ENCODE peak calls at places on chromosome 22, in five cellular contexts. U is RWPE1, P is psoas muscle, B is aorta, H is keratinocyte. T is an unnamed sample.

GRCh38 chr22:48301421-48301820 is 1526.3 kb downstream of the BRD1 start:
- DNase-seq in U (no peak), P (no peak), B (no peak), H (no peak), T (no peak)

GRCh38 chr22:42270178-42270511 is 308 bp downstream of the TCF20 start:
- DNase-seq in U (peak), P (no peak), B (peak), H (no peak), T (no peak)

GRCh38 chr22:19766506-19767426 is 6.2 kb downstream of the TBX1 start:
- DNase-seq in U (peak), P (peak), B (no peak), H (no peak), T (peak)

GRCh38 chr22:37526376-37526775 is 7.2 kb upstream of the CARD10 start:
- DNase-seq in U (no peak), P (no peak), B (no peak), H (peak), T (no peak)

GRCh38 chr22:40263191-40263590 is 83.1 kb upstream of the ADSL start:
- DNase-seq in U (no peak), P (no peak), B (no peak), H (no peak), T (no peak)

GRCh38 chr22:17205432-17205831 is 13.8 kb downstream of the ADA2 start:
- DNase-seq in U (no peak), P (no peak), B (no peak), H (no peak), T (no peak)

GRCh38 chr22:40418366-40419201 is 48.2 kb downstream of the SGSM3 start:
- DNase-seq in U (no peak), P (no peak), B (peak), H (no peak), T (no peak)

GRCh38 chr22:31218565-31219262 is 6.6 kb downstream of the LIMK2 start:
- DNase-seq in U (peak), P (no peak), B (no peak), H (no peak), T (no peak)

GRCh38 chr22:37428649-37429586 is 1.6 kb upstream of the ELFN2 start:
- DNase-seq in U (no peak), P (no peak), B (no peak), H (no peak), T (peak)

GRCh38 chr22:36753120-36753802 is 22.7 kb downstream of the IFT27 start:
- DNase-seq in U (peak), P (no peak), B (no peak), H (peak), T (no peak)

GRCh38 chr22:46769191-46769675 is 6.8 kb downstream of the TBC1D22A start:
- DNase-seq in U (no peak), P (peak), B (peak), H (no peak), T (no peak)

GRCh38 chr22:24407278-24407665 is 20.1 kb upstream of the ADORA2A start:
- DNase-seq in U (no peak), P (no peak), B (no peak), H (no peak), T (no peak)

GRCh38 chr22:45503816-45504702 is 1.4 kb downstream of the FBLN1 start:
- DNase-seq in U (no peak), P (no peak), B (peak), H (no peak), T (no peak)

GRCh38 chr22:45505991-45506743 is 3.5 kb downstream of the FBLN1 start:
- DNase-seq in U (no peak), P (no peak), B (no peak), H (no peak), T (no peak)

GRCh38 chr22:45502215-45503070 is at the start of gene FBLN1:
- DNase-seq in U (peak), P (peak), B (peak), H (no peak), T (no peak)

GRCh38 chr22:45504703-45505341 is 2.1 kb downstream of the FBLN1 start:
- DNase-seq in U (no peak), P (peak), B (peak), H (no peak), T (no peak)

GRCh38 chr22:45503071-45503815 is 560 bp downstream of the FBLN1 start:
- DNase-seq in U (peak), P (no peak), B (peak), H (no peak), T (no peak)
- H3K27ac ChIP-seq in U (peak), P (no peak), B (no peak), H (peak), T (no peak)

DNA sequence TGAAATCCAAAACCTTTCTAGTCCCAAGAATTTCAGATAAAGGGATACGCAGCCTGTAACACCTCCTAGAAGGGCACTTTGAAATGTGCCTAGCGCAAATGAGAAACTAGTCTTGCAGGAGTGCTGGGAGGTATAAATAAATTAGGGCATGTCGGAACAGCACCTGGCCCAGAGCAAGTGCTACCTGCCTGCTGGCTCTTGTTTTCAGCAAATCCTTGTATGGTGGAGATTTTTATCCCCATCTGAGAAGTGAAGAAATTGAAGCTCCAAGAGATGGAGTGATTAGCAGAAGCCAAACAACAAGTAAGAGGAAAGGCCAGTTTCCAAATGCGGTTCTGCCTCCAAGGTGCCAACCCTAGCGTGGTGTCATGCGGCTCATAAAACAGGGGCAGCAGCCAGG is 36.7 kb upstream of the TFIP11 start:
- DNase-seq in U (peak), P (no peak), B (no peak), H (peak), T (no peak)
- H3K27ac ChIP-seq in U (peak), P (peak), B (no peak), H (peak), T (no peak)

DNA sequence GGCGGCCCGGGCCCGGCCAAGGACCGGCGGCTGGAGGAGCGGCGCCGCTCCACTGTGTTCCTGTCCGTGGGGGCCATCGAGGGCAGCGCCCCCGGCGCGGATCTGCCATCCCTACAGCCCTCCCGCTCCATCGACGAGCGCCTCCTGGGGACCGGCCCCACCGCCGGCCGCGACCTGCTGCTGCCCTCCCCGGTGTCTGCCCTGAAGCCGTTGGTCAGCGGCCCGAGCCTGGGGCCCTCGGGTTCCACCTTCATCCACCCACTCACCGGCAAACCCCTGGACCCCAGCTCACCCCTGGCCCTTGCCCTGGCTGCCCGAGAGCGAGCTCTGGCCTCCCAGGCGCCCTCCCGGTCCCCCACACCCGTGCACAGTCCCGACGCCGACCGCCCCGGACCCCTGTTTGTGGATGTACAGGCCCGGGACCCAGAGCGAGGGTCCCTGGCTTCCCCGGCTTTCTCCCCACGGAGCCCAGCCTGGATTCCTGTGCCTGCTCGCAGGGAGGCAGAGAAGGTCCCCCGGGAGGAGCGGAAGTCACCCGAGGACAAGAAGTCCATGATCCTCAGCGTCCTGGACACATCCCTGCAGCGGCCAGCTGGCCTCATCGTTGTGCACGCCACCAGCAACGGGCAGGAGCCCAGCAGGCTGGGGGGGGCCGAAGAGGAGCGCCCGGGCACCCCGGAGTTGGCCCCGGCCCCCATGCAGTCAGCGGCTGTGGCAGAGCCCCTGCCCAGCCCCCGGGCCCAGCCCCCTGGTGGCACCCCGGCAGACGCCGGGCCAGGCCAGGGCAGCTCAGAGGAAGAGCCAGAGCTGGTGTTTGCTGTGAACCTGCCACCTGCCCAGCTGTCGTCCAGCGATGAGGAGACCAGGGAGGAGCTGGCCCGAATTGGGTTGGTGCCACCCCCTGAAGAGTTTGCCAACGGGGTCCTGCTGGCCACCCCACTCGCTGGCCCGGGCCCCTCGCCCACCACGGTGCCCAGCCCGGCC is 16.9 kb upstream of the ACR start:
- DNase-seq in U (no peak), P (no peak), B (no peak), H (no peak), T (no peak)
- H3K27ac ChIP-seq in U (no peak), P (no peak), B (no peak), H (no peak), T (no peak)

DNA sequence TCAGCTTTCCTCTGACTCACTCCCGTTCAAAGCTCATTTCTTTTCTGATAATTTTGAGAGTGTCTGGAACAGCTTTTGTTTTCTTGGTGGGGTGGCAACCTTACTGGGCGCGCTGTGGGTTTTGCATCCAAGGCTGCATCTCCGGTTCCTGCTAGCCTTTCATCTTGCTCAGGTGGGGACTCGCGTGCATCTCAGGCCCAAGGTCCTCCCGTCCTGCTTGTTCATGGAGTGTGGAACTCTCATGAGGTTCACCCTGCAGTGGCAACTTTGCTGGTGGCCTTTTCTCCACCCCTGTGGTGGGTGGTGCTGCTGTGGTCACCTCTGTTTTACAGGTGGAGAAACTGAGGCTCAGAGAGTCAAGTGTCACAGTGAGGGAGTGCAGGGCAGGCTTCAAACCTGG is 25.6 kb downstream of the MCM5 start:
- DNase-seq in U (no peak), P (no peak), B (no peak), H (no peak), T (no peak)
- H3K27ac ChIP-seq in U (peak), P (no peak), B (no peak), H (no peak), T (no peak)

GRCh38 chr22:49966716-49967332 is 6.3 kb downstream of the PIM3 start:
- DNase-seq in U (no peak), P (peak), B (peak), H (no peak), T (no peak)
- H3K27ac ChIP-seq in U (peak), P (peak), B (peak), H (no peak), T (peak)

DNA sequence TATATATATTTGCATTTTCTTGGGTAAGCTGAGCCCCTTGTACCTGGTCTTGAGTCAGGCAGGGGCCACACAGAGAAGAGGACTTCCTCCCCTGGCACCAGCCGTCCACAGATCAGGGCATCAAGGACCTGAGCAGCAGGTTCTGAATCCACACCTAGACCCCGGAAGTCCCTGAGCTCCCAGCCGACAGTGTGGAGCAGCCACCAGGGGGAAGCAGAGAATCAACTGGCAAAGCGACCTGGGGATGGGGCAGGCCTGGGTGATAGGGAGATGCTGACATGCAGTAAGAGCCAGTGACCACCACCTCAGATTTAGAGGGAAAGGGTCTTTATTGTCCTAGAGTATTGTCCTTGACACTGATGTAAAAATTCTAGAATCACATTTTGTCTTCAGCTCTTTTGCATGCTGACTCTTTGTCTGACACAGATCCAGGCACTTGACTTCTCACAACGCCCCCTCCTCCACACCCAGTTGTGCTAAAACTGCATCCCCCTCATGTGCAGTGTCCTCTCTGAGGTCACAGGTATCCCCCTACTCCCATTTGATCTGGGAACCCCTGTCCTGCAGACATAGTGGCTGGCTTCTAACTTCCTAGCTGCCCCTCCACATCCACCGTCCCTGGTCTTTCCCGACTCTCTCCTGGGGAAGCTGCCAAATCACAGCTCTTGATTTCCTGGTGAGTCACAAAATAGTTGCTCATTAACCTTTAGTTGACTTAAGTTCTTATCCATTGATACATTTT is 109.3 kb downstream of the GGTLC2 start:
- DNase-seq in U (peak), P (peak), B (no peak), H (no peak), T (peak)
- H3K27ac ChIP-seq in U (no peak), P (no peak), B (no peak), H (no peak), T (peak)

DNA sequence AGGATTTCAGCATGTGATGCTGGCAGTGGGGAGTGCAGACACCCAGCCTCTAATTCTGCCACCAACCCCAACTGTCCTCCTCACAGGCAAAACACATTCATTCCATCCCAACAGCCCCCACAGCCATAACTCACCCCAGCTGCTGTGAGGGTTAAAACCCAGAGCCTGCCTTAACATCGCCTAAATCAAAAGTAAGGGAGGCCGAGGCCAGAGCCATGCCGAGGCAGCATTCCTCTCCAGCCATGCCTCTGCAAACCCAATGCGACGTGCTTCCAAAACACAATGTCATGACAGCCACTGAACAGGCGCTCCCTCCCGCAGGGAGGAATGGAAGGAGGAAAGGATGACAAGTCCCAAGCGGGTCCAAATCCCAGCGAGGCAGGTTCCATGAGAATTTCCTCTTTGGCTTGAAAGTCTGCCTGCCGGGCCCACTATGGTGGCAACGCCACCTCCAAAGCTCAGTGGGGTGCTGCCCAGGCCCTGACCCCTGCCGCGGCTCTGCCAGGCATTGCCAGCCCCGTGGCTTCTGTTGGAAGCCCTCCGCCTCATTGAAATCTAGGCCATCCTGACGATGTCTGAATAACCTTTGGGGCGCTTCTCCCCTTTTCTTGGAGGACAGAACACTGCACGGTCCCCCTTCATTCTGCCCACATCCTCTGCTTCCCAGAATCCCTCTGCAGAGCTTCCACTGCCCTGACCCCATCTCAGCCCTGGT is 472.3 kb downstream of the BRD1 start:
- DNase-seq in U (no peak), P (no peak), B (no peak), H (no peak), T (no peak)
- H3K27ac ChIP-seq in U (no peak), P (no peak), B (no peak), H (no peak), T (no peak)